ENCODE peak calls at places on chromosome 13, in five cellular contexts. G is ovary, I is omental fat pad, N is GM12878, A is GM06990. F is an unnamed sample.
A peak's percentile ranks its signal among the peaks of the same experiment; 100 is the strongest.

GRCh38 chr13:67515895-67516294 is 285.8 kb upstream of the PCDH9 start:
- DNase-seq in G (no peak), I (no peak), N (no peak), A (no peak), F (no peak)

GRCh38 chr13:48750588-48751383 is 97.1 kb downstream of the CYSLTR2 start:
- DNase-seq in G (peak; percentile 69), I (no peak), N (no peak), A (no peak), F (no peak)

GRCh38 chr13:69124996-69125395 is 982.6 kb upstream of the ATXN8OS start:
- DNase-seq in G (no peak), I (no peak), N (no peak), A (no peak), F (no peak)

GRCh38 chr13:48160879-48161278 is 66.0 kb upstream of the MED4 start:
- DNase-seq in G (no peak), I (no peak), N (no peak), A (no peak), F (no peak)

GRCh38 chr13:38530492-38530891 is 156.4 kb upstream of the FREM2 start:
- DNase-seq in G (no peak), I (no peak), N (no peak), A (no peak), F (peak; percentile 7)

GRCh38 chr13:78430166-78430791 is 173.1 kb downstream of the POU4F1 start:
- DNase-seq in G (no peak), I (no peak), N (no peak), A (no peak), F (no peak)

GRCh38 chr13:37960427-37960826 is 90.9 kb upstream of the TRPC4 start:
- DNase-seq in G (no peak), I (no peak), N (no peak), A (no peak), F (no peak)

GRCh38 chr13:101711307-101712025 is 259.0 kb downstream of the ITGBL1 start:
- DNase-seq in G (no peak), I (no peak), N (no peak), A (no peak), F (no peak)

GRCh38 chr13:41311607-41312500 is 787 bp downstream of the NAA16 start:
- DNase-seq in G (peak; percentile 49), I (peak; percentile 57), N (no peak), A (peak; percentile 72), F (peak; percentile 57)

GRCh38 chr13:100818706-100819105 is 144.1 kb upstream of the TMTC4 start:
- DNase-seq in G (no peak), I (no peak), N (no peak), A (no peak), F (no peak)

GRCh38 chr13:114134111-114134943 is 1.9 kb upstream of the RASA3 start:
- DNase-seq in G (no peak), I (no peak), N (no peak), A (peak; percentile 55), F (no peak)

GRCh38 chr13:111241006-111241755 is 79.3 kb upstream of the TEX29 start:
- DNase-seq in G (no peak), I (no peak), N (no peak), A (no peak), F (no peak)

GRCh38 chr13:73767747-73768315 is 366.4 kb downstream of the KLF12 start:
- DNase-seq in G (no peak), I (no peak), N (no peak), A (no peak), F (no peak)

GRCh38 chr13:46119883-46120614 is 15.2 kb upstream of the CPB2 start:
- DNase-seq in G (no peak), I (no peak), N (no peak), A (no peak), F (no peak)

GRCh38 chr13:59088716-59089115 is 1075.0 kb downstream of the DIAPH3 start:
- DNase-seq in G (no peak), I (no peak), N (no peak), A (no peak), F (no peak)

GRCh38 chr13:76632388-76633044 is 253.7 kb downstream of the KCTD12 start:
- DNase-seq in G (no peak), I (no peak), N (no peak), A (no peak), F (no peak)

GRCh38 chr13:97493471-97493870 is 59.5 kb downstream of the RAP2A start:
- DNase-seq in G (no peak), I (no peak), N (no peak), A (no peak), F (no peak)

GRCh38 chr13:63184693-63185092 is 1769.0 kb upstream of the PCDH20 start:
- DNase-seq in G (no peak), I (no peak), N (no peak), A (no peak), F (no peak)

GRCh38 chr13:50645092-50645491 is 198.4 kb downstream of the DLEU7 start:
- DNase-seq in G (no peak), I (no peak), N (no peak), A (no peak), F (no peak)

GRCh38 chr13:50643055-50643454 is 200.4 kb downstream of the DLEU7 start:
- DNase-seq in G (no peak), I (no peak), N (no peak), A (no peak), F (no peak)

GRCh38 chr13:50646070-50646469 is 197.4 kb downstream of the DLEU7 start:
- DNase-seq in G (no peak), I (no peak), N (no peak), A (no peak), F (no peak)

GRCh38 chr13:50644081-50644871 is 199.2 kb downstream of the DLEU7 start:
- DNase-seq in G (no peak), I (no peak), N (no peak), A (no peak), F (no peak)
- TF ChIP-seq CTCF in G (no peak), I (no peak), N (no peak), A (no peak), F (no peak)

GRCh38 chr13:84570831-84571230 is 688.6 kb upstream of the SLITRK1 start:
- DNase-seq in G (no peak), I (no peak), N (no peak), A (no peak), F (no peak)

GRCh38 chr13:84571264-84571663 is 689.0 kb upstream of the SLITRK1 start:
- DNase-seq in G (no peak), I (no peak), N (no peak), A (no peak), F (no peak)

DNA sequence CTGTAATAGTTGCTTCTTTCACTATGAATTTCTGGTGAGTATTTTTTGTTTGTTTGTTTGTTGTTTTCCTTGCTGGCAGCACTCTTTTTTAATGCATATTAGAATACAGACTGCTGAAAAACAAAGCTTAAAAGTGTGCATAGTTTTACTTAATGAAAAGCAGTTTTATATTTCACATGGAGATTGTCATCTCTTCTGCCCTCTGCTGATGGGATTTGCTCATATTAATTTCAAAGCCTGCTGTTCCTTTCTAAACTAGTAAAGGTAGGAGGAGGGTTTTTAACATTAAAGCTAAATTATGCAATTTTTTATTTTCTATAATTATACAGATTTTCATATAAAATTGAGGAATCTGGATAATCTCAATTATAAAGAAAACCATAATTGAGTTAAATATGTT is 692.6 kb upstream of the SLITRK1 start:
- DNase-seq in G (no peak), I (no peak), N (no peak), A (no peak), F (no peak)
- TF ChIP-seq CTCF in G (no peak), I (no peak), N (no peak), A (no peak), F (no peak)

DNA sequence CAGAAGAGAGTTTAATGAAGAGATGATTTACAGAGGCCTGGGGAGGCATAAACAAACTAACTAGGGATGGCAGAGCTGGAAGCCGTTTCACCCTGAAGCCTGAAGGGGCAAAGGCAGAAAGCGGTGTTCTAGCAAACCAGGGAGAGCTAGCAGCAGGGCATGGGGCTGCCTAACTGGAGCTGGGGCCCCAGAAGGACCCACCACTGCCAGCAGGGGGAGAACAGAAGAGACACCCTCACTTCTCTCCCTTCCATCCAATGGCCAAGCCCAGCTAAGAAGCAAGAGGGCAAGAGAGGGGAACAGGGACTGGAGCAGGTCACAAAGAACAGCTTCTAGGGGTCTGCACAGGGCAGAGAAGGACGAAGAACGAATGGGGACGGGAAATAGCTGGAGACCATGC is 195.5 kb downstream of the KATNAL1 start:
- DNase-seq in G (no peak), I (no peak), N (no peak), A (no peak), F (no peak)
- TF ChIP-seq CTCF in G (no peak), I (no peak), N (peak; percentile 38), A (peak; percentile 50), F (no peak)

GRCh38 chr13:104961246-104961645 is 1574.2 kb downstream of the EFNB2 start:
- DNase-seq in G (no peak), I (no peak), N (no peak), A (no peak), F (no peak)
- TF ChIP-seq CTCF in G (no peak), I (no peak), N (no peak), A (no peak), F (no peak)

GRCh38 chr13:20342326-20342725 is 110.2 kb upstream of the GJB6 start:
- DNase-seq in G (no peak), I (no peak), N (no peak), A (no peak), F (no peak)
- TF ChIP-seq CTCF in G (no peak), I (no peak), N (no peak), A (no peak), F (no peak)

DNA sequence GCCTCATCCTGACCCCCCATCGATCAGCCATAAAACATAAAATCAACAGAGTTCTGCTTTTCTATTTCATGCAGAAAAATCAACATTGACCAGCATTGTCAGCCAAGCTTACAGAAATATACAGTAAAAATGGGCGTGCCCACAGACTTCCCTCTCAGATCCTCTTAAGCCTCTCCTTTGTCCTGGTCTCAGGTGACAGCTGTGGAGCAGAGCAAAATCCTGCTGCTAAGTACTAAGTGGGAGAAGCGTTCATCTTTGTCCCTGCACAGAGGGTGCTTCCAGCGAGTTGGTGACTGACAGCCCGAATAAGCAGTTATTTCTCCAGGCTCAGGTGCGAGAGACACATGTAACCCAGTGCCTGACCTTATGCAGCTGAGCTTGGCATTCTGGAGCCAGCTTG is 213.4 kb downstream of the OLFM4 start:
- DNase-seq in G (no peak), I (no peak), N (no peak), A (no peak), F (no peak)
- TF ChIP-seq CTCF in G (no peak), I (no peak), N (no peak), A (no peak), F (no peak)

GRCh38 chr13:27199691-27200090 is 28.1 kb upstream of the USP12 start:
- DNase-seq in G (no peak), I (no peak), N (no peak), A (no peak), F (no peak)

GRCh38 chr13:27203186-27203585 is 31.6 kb upstream of the USP12 start:
- DNase-seq in G (no peak), I (no peak), N (no peak), A (no peak), F (no peak)

GRCh38 chr13:27201661-27202060 is 30.1 kb upstream of the USP12 start:
- DNase-seq in G (no peak), I (no peak), N (no peak), A (no peak), F (no peak)

GRCh38 chr13:27200413-27201066 is 28.9 kb upstream of the USP12 start:
- DNase-seq in G (no peak), I (no peak), N (no peak), A (no peak), F (no peak)

GRCh38 chr13:27203854-27204253 is 32.2 kb upstream of the USP12 start:
- DNase-seq in G (no peak), I (no peak), N (no peak), A (no peak), F (no peak)
- TF ChIP-seq CTCF in G (no peak), I (no peak), N (no peak), A (peak; percentile 4), F (peak; percentile 19)

GRCh38 chr13:33874871-33875270 is 56.9 kb downstream of the RFC3 start:
- DNase-seq in G (no peak), I (no peak), N (no peak), A (no peak), F (no peak)
- TF ChIP-seq CTCF in G (no peak), I (no peak), N (no peak), A (no peak), F (no peak)